ENCODE peak calls at places on chromosomes 3 and 15, in seven cellular contexts. J, L, T, Q, X, U and F are unnamed samples. For H3K4me1, the result is how much of the 10 kb centered on the place peaks cover.

GRCh38 chr3:194138732-194139084 is 2.8 kb downstream of the HES1 start:
- DNase-seq in J (no peak), L (no peak), T (no peak), Q (no peak), X (no peak), U (no peak), F (no peak)

GRCh38 chr15:69595009-69595825 is 142.6 kb downstream of the RPLP1 start:
- DNase-seq in J (peak), L (peak), T (no peak), Q (peak), X (no peak), U (no peak), F (peak)

GRCh38 chr15:89888214-89888804 is 5.5 kb downstream of the AP3S2 start:
- DNase-seq in J (no peak), L (no peak), T (no peak), Q (no peak), X (peak), U (no peak), F (no peak)

GRCh38 chr3:170467560-170467959 is 48.9 kb downstream of the CLDN11 start:
- DNase-seq in J (no peak), L (no peak), T (no peak), Q (no peak), X (no peak), U (no peak), F (no peak)

GRCh38 chr3:44861412-44862220 is at the start of gene TMEM42:
- DNase-seq in J (peak), L (peak), T (no peak), Q (peak), X (peak), U (peak), F (peak)

GRCh38 chr3:11601446-11602241 is 42.1 kb downstream of the VGLL4 start:
- DNase-seq in J (no peak), L (peak), T (no peak), Q (peak), X (no peak), U (peak), F (peak)

GRCh38 chr3:185688808-185689207 is 102.7 kb downstream of the SENP2 start:
- DNase-seq in J (no peak), L (peak), T (peak), Q (no peak), X (peak), U (no peak), F (peak)

GRCh38 chr3:187971629-187972028 is 182.3 kb upstream of the LPP start:
- DNase-seq in J (no peak), L (no peak), T (no peak), Q (no peak), X (no peak), U (no peak), F (no peak)

GRCh38 chr3:123447416-123447748 is 1.5 kb downstream of the ADCY5 start:
- DNase-seq in J (no peak), L (no peak), T (no peak), Q (no peak), X (no peak), U (no peak), F (no peak)

GRCh38 chr3:107082527-107082926 is 294.7 kb upstream of the CCDC54 start:
- DNase-seq in J (no peak), L (no peak), T (no peak), Q (no peak), X (no peak), U (no peak), F (no peak)

GRCh38 chr15:65884511-65884910 is 15.2 kb downstream of the RAB11A start:
- DNase-seq in J (no peak), L (no peak), T (no peak), Q (no peak), X (no peak), U (no peak), F (no peak)

GRCh38 chr3:48194446-48195071 is 6.3 kb upstream of the CDC25A start:
- DNase-seq in J (peak), L (peak), T (peak), Q (peak), X (peak), U (peak), F (peak)

GRCh38 chr3:146503459-146504202 is 34.3 kb upstream of the PLSCR2 start:
- DNase-seq in J (no peak), L (no peak), T (no peak), Q (no peak), X (peak), U (peak), F (no peak)

GRCh38 chr3:165383381-165383780 is 187.2 kb upstream of the SLITRK3 start:
- DNase-seq in J (no peak), L (no peak), T (no peak), Q (no peak), X (no peak), U (no peak), F (no peak)

GRCh38 chr3:8576841-8577553 is 67.6 kb downstream of the SSUH2 start:
- DNase-seq in J (no peak), L (no peak), T (no peak), Q (no peak), X (no peak), U (no peak), F (no peak)

GRCh38 chr3:185680216-185680615 is 94.1 kb downstream of the SENP2 start:
- DNase-seq in J (no peak), L (no peak), T (no peak), Q (no peak), X (no peak), U (no peak), F (no peak)

DNA sequence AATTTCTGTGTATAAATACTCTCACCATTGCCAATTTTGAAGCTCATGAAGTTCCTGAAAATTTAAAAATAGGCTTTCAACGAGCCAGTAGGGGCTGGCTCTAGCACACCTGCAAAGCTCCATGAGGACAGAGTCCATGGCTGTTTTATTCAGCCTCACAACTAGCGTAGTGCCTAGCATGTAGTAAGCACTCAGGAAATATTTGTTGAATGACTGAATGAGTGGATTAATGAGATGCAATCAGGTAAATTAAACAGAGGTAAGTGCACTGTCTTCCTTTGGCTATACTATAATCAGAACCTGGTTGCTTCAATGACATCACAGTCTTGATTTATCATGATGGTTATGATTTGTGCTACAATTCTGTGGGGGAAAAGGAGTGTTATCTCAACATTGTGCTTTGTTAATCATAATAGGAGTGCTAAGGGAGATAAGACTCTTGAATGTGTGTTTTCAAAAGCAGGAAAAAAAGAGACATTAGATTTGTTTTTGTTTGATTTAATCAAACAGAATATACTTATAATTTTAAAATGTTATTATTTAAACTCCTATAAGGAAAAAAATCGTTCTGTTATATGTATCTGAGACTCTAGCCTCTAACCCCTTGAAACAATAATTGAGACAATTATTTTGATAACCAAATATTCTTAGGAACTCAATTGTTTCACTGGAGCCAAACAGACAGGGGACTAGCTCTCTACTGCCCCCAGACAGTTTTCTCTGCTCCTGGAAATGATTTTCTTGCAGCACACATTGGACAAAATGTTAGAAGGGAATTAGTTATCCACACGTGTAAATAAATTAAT is 171.7 kb upstream of the ATP11B start:
- DNase-seq in J (no peak), L (no peak), T (no peak), Q (no peak), X (no peak), U (no peak), F (no peak)
- H3K27ac ChIP-seq in J (no peak), L (no peak), T (no peak), Q (no peak), X (no peak), U (no peak), F (no peak)

GRCh38 chr3:179716226-179716625 is 63.4 kb downstream of the USP13 start:
- DNase-seq in J (no peak), L (no peak), T (no peak), Q (no peak), X (no peak), U (no peak), F (no peak)
- H3K4me1 ChIP-seq in J (under half), L (under half), T (under half), Q (under half), X (under half), U (under half), F (under half)

GRCh38 chr15:98954411-98954810 is 53.2 kb downstream of the PGPEP1L start:
- DNase-seq in J (peak), L (no peak), T (no peak), Q (peak), X (no peak), U (peak), F (no peak)
- TF ChIP-seq EP300 in J (no peak), L (peak), T (no peak), Q (no peak), X (no peak), U (no peak), F (no peak)

GRCh38 chr3:72312339-72312738 is 527.4 kb upstream of the PROK2 start:
- DNase-seq in J (no peak), L (no peak), T (no peak), Q (no peak), X (no peak), U (peak), F (no peak)

GRCh38 chr3:72313308-72313707 is 528.4 kb upstream of the PROK2 start:
- DNase-seq in J (no peak), L (no peak), T (no peak), Q (no peak), X (no peak), U (no peak), F (no peak)

GRCh38 chr3:72309626-72310025 is 524.7 kb upstream of the PROK2 start:
- DNase-seq in J (no peak), L (no peak), T (no peak), Q (no peak), X (no peak), U (no peak), F (no peak)

GRCh38 chr3:72310028-72310987 is 525.4 kb upstream of the PROK2 start:
- DNase-seq in J (no peak), L (no peak), T (peak), Q (no peak), X (peak), U (peak), F (no peak)

DNA sequence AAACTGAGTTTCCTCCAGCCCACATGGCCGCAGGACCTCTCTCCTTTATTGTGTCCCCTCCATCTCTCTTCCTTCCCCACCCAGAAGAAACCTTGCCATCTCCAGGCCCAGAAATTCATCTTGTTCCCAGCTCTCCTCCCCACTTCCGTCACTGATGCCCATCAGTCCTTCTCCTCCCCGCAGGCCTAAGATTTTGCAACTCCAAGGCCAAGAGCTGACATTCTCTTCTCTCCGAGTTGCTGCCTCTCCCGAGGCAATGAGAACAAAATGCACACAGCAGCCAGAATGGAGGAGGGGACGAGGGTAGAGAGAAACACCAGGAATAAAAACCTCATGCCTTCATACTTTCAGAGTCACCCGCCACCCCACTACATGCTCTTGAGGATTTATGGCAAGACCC is 526.5 kb upstream of the PROK2 start:
- DNase-seq in J (no peak), L (no peak), T (no peak), Q (no peak), X (no peak), U (no peak), F (no peak)
- H3K27ac ChIP-seq in J (no peak), L (no peak), T (no peak), Q (no peak), X (no peak), U (no peak), F (peak)

GRCh38 chr3:174540081-174540480 is 319.1 kb upstream of the NAALADL2 start:
- DNase-seq in J (no peak), L (no peak), T (no peak), Q (no peak), X (no peak), U (no peak), F (no peak)
- H3K4me1 ChIP-seq in J (under half), L (under half), T (under half), Q (under half), X (under half), U (under half), F (under half)

GRCh38 chr15:39580117-39580629 is 706 bp upstream of the THBS1 start:
- DNase-seq in J (peak), L (peak), T (peak), Q (peak), X (peak), U (no peak), F (peak)

GRCh38 chr15:39580630-39581500 is at the start of gene THBS1:
- DNase-seq in J (peak), L (peak), T (no peak), Q (peak), X (peak), U (no peak), F (peak)

GRCh38 chr15:39578851-39579486 is 1.9 kb upstream of the THBS1 start:
- DNase-seq in J (no peak), L (no peak), T (no peak), Q (no peak), X (no peak), U (no peak), F (no peak)

GRCh38 chr15:39581501-39582285 is 814 bp downstream of the THBS1 start:
- DNase-seq in J (peak), L (peak), T (peak), Q (peak), X (peak), U (no peak), F (peak)

DNA sequence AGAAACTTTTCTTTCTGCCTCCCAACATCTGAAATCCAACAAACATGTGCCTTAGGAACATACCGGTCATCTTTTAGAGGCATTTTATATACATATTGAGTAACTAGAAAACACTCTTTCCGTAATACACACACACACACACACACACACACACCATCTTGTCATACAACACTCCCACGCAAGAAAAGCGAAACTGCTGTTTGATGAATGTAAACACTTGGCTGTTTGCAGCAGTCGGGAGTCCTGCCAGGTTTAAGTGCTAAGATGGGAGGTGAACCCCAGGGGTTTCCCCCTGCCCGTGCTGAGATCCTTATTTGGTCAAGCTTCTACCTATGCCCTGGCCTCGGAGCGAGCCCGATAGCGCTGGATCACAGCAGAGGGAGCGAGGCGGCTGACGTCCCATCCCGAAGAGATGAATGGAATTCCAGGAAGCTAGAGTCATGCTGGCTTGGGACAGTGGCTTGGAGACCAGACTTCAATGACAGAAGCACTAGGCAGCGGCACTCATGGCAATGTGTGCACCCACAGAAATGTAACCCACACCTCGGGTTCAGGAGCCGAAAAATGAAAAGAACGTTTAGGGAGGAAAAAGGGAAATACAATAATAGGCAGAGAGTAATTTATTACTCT is 1.3 kb upstream of the THBS1 start:
- DNase-seq in J (peak), L (peak), T (no peak), Q (peak), X (peak), U (no peak), F (peak)
- TF ChIP-seq EP300 in J (peak), L (no peak), T (no peak), Q (no peak), X (no peak), U (no peak), F (no peak)

GRCh38 chr15:41567870-41568269 is 8.9 kb downstream of the TYRO3 start:
- DNase-seq in J (no peak), L (no peak), T (no peak), Q (no peak), X (peak), U (no peak), F (no peak)
- H3K27ac ChIP-seq in J (peak), L (no peak), T (peak), Q (peak), X (peak), U (no peak), F (no peak)